ENCODE peak calls at places on chromosome 13, in five cellular contexts. L is K562, K is IMR-90, D is SK-N-SH, N is GM12878. C is an unnamed sample.

GRCh38 chr13:24629320-24629719 is 50.9 kb upstream of the ATP12A start:
- DNase-seq in L (no peak), K (no peak), D (no peak), N (no peak), C (no peak)

GRCh38 chr13:79946556-79946955 is 394.4 kb downstream of the SPRY2 start:
- DNase-seq in L (no peak), K (no peak), D (no peak), N (no peak), C (no peak)

GRCh38 chr13:27917121-27917947 is 2.5 kb upstream of the PDX1 start:
- DNase-seq in L (no peak), K (no peak), D (no peak), N (no peak), C (no peak)

GRCh38 chr13:113407531-113408393 is 43.8 kb upstream of the GRTP1 start:
- DNase-seq in L (no peak), K (no peak), D (no peak), N (no peak), C (no peak)

GRCh38 chr13:40442826-40443225 is 223.6 kb downstream of the FOXO1 start:
- DNase-seq in L (no peak), K (no peak), D (no peak), N (no peak), C (peak; percentile 17)

GRCh38 chr13:46615888-46616531 is 63.0 kb downstream of the LRCH1 start:
- DNase-seq in L (no peak), K (peak; percentile 68), D (no peak), N (no peak), C (no peak)

GRCh38 chr13:106156468-106156867 is 379.0 kb downstream of the EFNB2 start:
- DNase-seq in L (no peak), K (peak; percentile 99), D (no peak), N (no peak), C (no peak)

GRCh38 chr13:49315036-49315565 is 67.4 kb downstream of the CDADC1 start:
- DNase-seq in L (no peak), K (peak; percentile 75), D (no peak), N (no peak), C (no peak)

GRCh38 chr13:113856716-113857065 is 7.2 kb downstream of the GAS6 start:
- DNase-seq in L (no peak), K (peak; percentile 78), D (no peak), N (no peak), C (peak; percentile 21)

GRCh38 chr13:113090415-113090770 is 15.2 kb upstream of the F7 start:
- DNase-seq in L (peak; percentile 22), K (no peak), D (no peak), N (no peak), C (no peak)

GRCh38 chr13:74288361-74288911 is 154.2 kb upstream of the KLF12 start:
- DNase-seq in L (no peak), K (no peak), D (peak; percentile 10), N (no peak), C (no peak)

GRCh38 chr13:78298657-78299056 is 304.7 kb downstream of the POU4F1 start:
- DNase-seq in L (no peak), K (no peak), D (no peak), N (no peak), C (no peak)

GRCh38 chr13:60662595-60662994 is 265.6 kb downstream of the TDRD3 start:
- DNase-seq in L (no peak), K (no peak), D (no peak), N (no peak), C (no peak)

GRCh38 chr13:102556806-102557205 is 40.0 kb upstream of the TPP2 start:
- DNase-seq in L (no peak), K (no peak), D (no peak), N (no peak), C (no peak)

GRCh38 chr13:100564444-100565223 is 24.0 kb downstream of the GGACT start:
- DNase-seq in L (no peak), K (no peak), D (peak; percentile 61), N (no peak), C (peak; percentile 40)

GRCh38 chr13:80048030-80048429 is 292.9 kb downstream of the SPRY2 start:
- DNase-seq in L (no peak), K (no peak), D (no peak), N (no peak), C (no peak)

GRCh38 chr13:23513460-23513859 is 56.8 kb upstream of the TNFRSF19 start:
- DNase-seq in L (no peak), K (no peak), D (no peak), N (no peak), C (no peak)

GRCh38 chr13:81382236-81382635 is 1041.3 kb upstream of the SPRY2 start:
- DNase-seq in L (no peak), K (no peak), D (no peak), N (no peak), C (no peak)

GRCh38 chr13:87777395-87777794 is 106.2 kb downstream of the SLITRK5 start:
- DNase-seq in L (no peak), K (no peak), D (no peak), N (no peak), C (peak; percentile 63)

GRCh38 chr13:47672982-47673670 is 327.9 kb downstream of the SUCLA2 start:
- DNase-seq in L (no peak), K (peak; percentile 93), D (peak; percentile 1), N (no peak), C (no peak)

GRCh38 chr13:100365678-100366077 is 222.9 kb downstream of the GGACT start:
- DNase-seq in L (no peak), K (peak; percentile 8), D (no peak), N (no peak), C (no peak)

GRCh38 chr13:90622547-90622946 is 724.9 kb upstream of the MIR17HG start:
- DNase-seq in L (no peak), K (no peak), D (no peak), N (no peak), C (no peak)

GRCh38 chr13:34391071-34391470 is 551.0 kb upstream of the NBEA start:
- DNase-seq in L (no peak), K (peak; percentile 5), D (no peak), N (no peak), C (no peak)

GRCh38 chr13:102798653-102799543 is at the start of the genes BIVM and POGLUT2:
- DNase-seq in L (peak; percentile 89), K (peak; percentile 91), D (peak; percentile 98), N (peak; percentile 67), C (peak; percentile 89)

GRCh38 chr13:50576156-50576555 is 267.3 kb downstream of the DLEU7 start:
- DNase-seq in L (no peak), K (no peak), D (no peak), N (no peak), C (no peak)

GRCh38 chr13:103178986-103179695 is 112.9 kb upstream of the SLC10A2 start:
- DNase-seq in L (no peak), K (no peak), D (no peak), N (peak; percentile 46), C (no peak)

GRCh38 chr13:74226791-74227475 is 92.7 kb upstream of the KLF12 start:
- DNase-seq in L (no peak), K (peak; percentile 75), D (no peak), N (no peak), C (no peak)

GRCh38 chr13:63909726-63910125 is 2494.1 kb upstream of the PCDH20 start:
- DNase-seq in L (no peak), K (no peak), D (no peak), N (no peak), C (no peak)

GRCh38 chr13:72970956-72971355 is 87.8 kb upstream of the KLF5 start:
- DNase-seq in L (no peak), K (peak; percentile 57), D (no peak), N (no peak), C (no peak)

GRCh38 chr13:68350554-68350953 is 1120.4 kb upstream of the PCDH9 start:
- DNase-seq in L (no peak), K (no peak), D (no peak), N (no peak), C (no peak)

GRCh38 chr13:21567714-21568113 is 36.3 kb downstream of the MICU2 start:
- DNase-seq in L (peak; percentile 37), K (peak; percentile 20), D (no peak), N (no peak), C (no peak)

GRCh38 chr13:28717170-28717569 is 1.6 kb downstream of the SLC46A3 start:
- DNase-seq in L (no peak), K (no peak), D (no peak), N (no peak), C (no peak)

GRCh38 chr13:114078501-114079451 is 53.6 kb downstream of the RASA3 start:
- DNase-seq in L (no peak), K (peak; percentile 84), D (no peak), N (no peak), C (no peak)

GRCh38 chr13:44241638-44242037 is 132.0 kb upstream of the SERP2 start:
- DNase-seq in L (no peak), K (no peak), D (no peak), N (no peak), C (no peak)

GRCh38 chr13:44238011-44238421 is 135.6 kb upstream of the SERP2 start:
- DNase-seq in L (no peak), K (peak; percentile 79), D (peak; percentile 79), N (no peak), C (no peak)

GRCh38 chr13:44240611-44241010 is 133.0 kb upstream of the SERP2 start:
- DNase-seq in L (no peak), K (no peak), D (no peak), N (no peak), C (no peak)

GRCh38 chr13:44244288-44244687 is 129.3 kb upstream of the SERP2 start:
- DNase-seq in L (peak; percentile 24), K (peak; percentile 81), D (no peak), N (no peak), C (no peak)

DNA sequence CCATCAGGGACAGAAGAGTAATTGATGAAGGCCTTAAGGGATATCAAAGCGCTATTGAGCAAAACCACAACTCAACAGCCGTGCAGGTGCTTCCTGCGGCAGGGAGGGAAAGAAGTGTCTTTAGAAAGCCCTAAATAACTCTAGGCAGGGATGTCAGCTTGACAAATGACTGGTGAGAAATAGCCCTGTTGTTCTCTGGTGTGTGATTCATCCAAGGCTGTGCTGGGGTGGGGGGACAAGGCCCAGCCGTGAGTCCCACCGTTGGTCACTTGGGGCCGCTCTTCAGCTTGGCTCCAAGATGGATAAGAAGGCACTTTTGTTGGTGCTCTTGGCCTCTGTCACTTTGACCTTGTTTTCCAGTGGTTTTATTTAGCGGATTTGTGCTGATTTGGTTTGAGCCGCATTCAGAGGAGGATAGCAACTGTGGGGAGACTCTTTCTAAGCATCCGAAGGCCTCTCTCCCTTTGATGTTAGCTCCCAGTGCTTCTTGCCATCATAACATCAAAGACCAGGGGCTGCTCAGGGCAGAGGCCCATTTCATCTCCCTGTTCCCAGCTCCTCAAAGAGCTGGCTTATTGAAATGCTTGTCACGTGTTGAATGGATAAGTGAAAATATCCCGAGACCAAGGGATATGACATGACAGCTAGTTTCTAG is 130.3 kb upstream of the SERP2 start:
- DNase-seq in L (peak; percentile 64), K (peak; percentile 74), D (peak; percentile 28), N (no peak), C (peak; percentile 54)
- TF ChIP-seq MXI1 in L (no peak), K (no peak), D (no peak), N (no peak), C (no peak)

GRCh38 chr13:53159439-53159838 is 130.8 kb downstream of the OLFM4 start:
- DNase-seq in L (no peak), K (no peak), D (no peak), N (no peak), C (no peak)
- TF ChIP-seq MXI1 in L (no peak), K (no peak), D (no peak), N (no peak), C (no peak)

GRCh38 chr13:25874907-25875306 is 176.9 kb downstream of the SHISA2 start:
- DNase-seq in L (no peak), K (no peak), D (no peak), N (no peak), C (no peak)
- TF ChIP-seq MXI1 in L (no peak), K (no peak), D (no peak), N (no peak), C (no peak)

GRCh38 chr13:38803566-38803965 is 116.7 kb downstream of the FREM2 start:
- DNase-seq in L (no peak), K (no peak), D (no peak), N (no peak), C (no peak)
- TF ChIP-seq MXI1 in L (no peak), K (no peak), D (no peak), N (no peak), C (no peak)

C was measured in HepG2.